ENCODE peak calls at places on chromosomes 1 and 21, in eight cellular contexts. W, J, Q, O, F, K, P and X are unnamed samples.

GRCh38 chr1:100989306-100990077 is 36.1 kb downstream of the DPH5 start:
- DNase-seq in J (no peak), W (no peak), K (no peak), P (no peak), O (peak), Q (peak), F (no peak), X (no peak)

GRCh38 chr1:94039871-94040569 is 80.9 kb downstream of the ABCA4 start:
- DNase-seq in Q (peak), W (peak), K (no peak), F (no peak), O (no peak), J (no peak), P (no peak), X (no peak)

GRCh38 chr1:98049370-98050115 is 128.7 kb upstream of the DPYD start:
- DNase-seq in J (peak), W (peak), O (peak), P (peak), F (no peak), Q (peak), K (no peak), X (no peak)

GRCh38 chr1:217149791-217150190 is 426.6 kb upstream of the ESRRG start:
- DNase-seq in P (no peak), F (no peak), O (no peak), Q (no peak), J (no peak), W (no peak), K (no peak), X (no peak)

GRCh38 chr1:7582439-7582972 is 188.6 kb upstream of the VAMP3 start:
- DNase-seq in W (no peak), P (no peak), Q (no peak), O (no peak), J (no peak), F (no peak), K (no peak), X (no peak)

GRCh38 chr1:38929476-38929875 is 12.2 kb downstream of the RHBDL2 start:
- DNase-seq in Q (no peak), W (no peak), P (no peak), O (no peak), K (no peak), J (no peak), F (no peak), X (no peak)

GRCh38 chr1:171869097-171869496 is 27.8 kb downstream of the DNM3 start:
- DNase-seq in F (no peak), O (no peak), Q (no peak), K (no peak), J (no peak), W (peak), P (no peak), X (no peak)

GRCh38 chr21:44058652-44058964 is 46.5 kb downstream of the TRAPPC10 start:
- DNase-seq in W (no peak), J (no peak), K (no peak), P (no peak), F (no peak), Q (no peak), O (no peak), X (no peak)

GRCh38 chr1:64041366-64042131 is 161.9 kb upstream of the UBE2U start:
- DNase-seq in J (no peak), F (no peak), Q (no peak), O (no peak), W (no peak), K (no peak), P (no peak), X (no peak)

GRCh38 chr1:180096584-180097318 is 57.9 kb upstream of the QSOX1 start:
- DNase-seq in O (peak), Q (no peak), K (no peak), F (no peak), P (no peak), J (no peak), W (no peak), X (no peak)

GRCh38 chr1:228284148-228284495 is 76.3 kb downstream of the OBSCN start:
- DNase-seq in O (no peak), J (no peak), K (no peak), Q (no peak), P (no peak), F (no peak), W (peak), X (no peak)

GRCh38 chr1:16207318-16208269 is 4.9 kb downstream of the ARHGEF19 start:
- DNase-seq in W (no peak), O (no peak), F (no peak), J (peak), Q (peak), K (no peak), P (peak), X (no peak)

GRCh38 chr1:225347123-225347683 is 80.6 kb downstream of the LBR start:
- DNase-seq in J (no peak), F (no peak), K (no peak), P (no peak), O (no peak), Q (no peak), W (no peak), X (no peak)

GRCh38 chr1:155167166-155168104 is 5.7 kb downstream of the KRTCAP2 start:
- DNase-seq in J (peak), O (peak), F (peak), K (peak), Q (peak), P (peak), W (peak), X (peak)

GRCh38 chr1:21149862-21150432 is 26.8 kb downstream of the EIF4G3 start:
- DNase-seq in W (peak), K (peak), J (no peak), O (peak), F (no peak), Q (peak), P (no peak), X (no peak)

GRCh38 chr1:156394082-156394481 is 25.1 kb downstream of the RHBG start:
- DNase-seq in K (no peak), J (no peak), O (no peak), Q (no peak), F (no peak), P (no peak), W (no peak), X (no peak)

GRCh38 chr1:156391701-156392100 is 22.7 kb downstream of the RHBG start:
- DNase-seq in F (no peak), J (no peak), W (no peak), O (no peak), P (no peak), K (no peak), Q (no peak), X (no peak)

GRCh38 chr1:156393095-156393494 is 24.1 kb downstream of the RHBG start:
- DNase-seq in K (no peak), F (no peak), Q (no peak), W (no peak), P (no peak), J (no peak), O (no peak), X (no peak)

GRCh38 chr1:156392427-156392826 is 23.4 kb downstream of the RHBG start:
- DNase-seq in J (no peak), K (no peak), P (no peak), W (no peak), O (no peak), F (no peak), Q (no peak), X (no peak)

GRCh38 chr1:156394835-156395461 is 25.9 kb downstream of the RHBG start:
- DNase-seq in J (no peak), W (no peak), F (no peak), K (no peak), O (no peak), Q (no peak), P (no peak), X (peak)
- H3K27ac ChIP-seq in J (no peak), W (no peak), F (no peak), K (no peak), O (no peak), Q (no peak), P (no peak), X (no peak)

DNA sequence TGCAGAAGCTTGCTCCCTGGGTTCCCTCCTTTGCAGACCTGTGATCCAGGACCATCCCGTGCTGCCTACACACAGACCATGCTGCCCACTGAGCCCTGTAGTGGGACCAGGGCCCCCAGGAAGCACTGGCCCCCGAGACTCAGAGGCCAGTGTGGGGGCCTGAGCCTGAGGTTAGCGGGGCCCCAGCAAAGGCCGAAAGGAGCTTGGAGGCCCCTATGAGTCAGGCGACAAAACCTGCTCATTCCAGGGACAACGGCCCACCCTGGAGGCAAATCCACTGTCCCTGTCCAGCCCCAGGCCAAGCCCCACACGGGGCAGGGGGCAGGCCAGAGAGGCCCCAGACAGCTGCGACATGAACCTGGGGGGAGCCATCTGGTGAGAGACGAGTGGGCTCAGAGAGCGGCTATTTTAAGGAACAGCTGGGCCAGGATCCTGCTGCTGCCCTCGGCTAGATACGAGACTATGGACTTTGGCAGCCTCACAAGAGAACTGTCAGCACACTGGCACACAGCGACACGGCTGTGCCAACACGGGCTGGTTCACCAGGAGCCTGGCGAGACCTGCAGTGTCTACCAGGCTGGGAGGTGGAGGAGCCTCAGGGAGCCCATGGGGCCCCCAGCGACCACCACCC is 74.7 kb downstream of the ARHGEF16 start:
- DNase-seq in Q (peak), W (peak), O (no peak), F (peak), P (no peak), J (no peak), K (peak), X (no peak)
- H3K4me3 ChIP-seq in Q (peak), W (no peak), O (no peak), F (peak), P (peak), J (no peak), K (no peak), X (no peak)

GRCh38 chr1:243727503-243728191 is 122.4 kb downstream of the AKT3 start:
- DNase-seq in J (no peak), O (no peak), Q (no peak), F (no peak), W (no peak), P (no peak), K (no peak), X (peak)
- H3K27ac ChIP-seq in J (no peak), O (no peak), Q (no peak), F (peak), W (no peak), P (peak), K (no peak), X (peak)

GRCh38 chr1:10901091-10901893 is 104.8 kb upstream of the CASZ1 start:
- DNase-seq in J (peak), W (no peak), Q (peak), F (no peak), P (peak), K (no peak), O (no peak), X (no peak)
- H3K4me3 ChIP-seq in J (peak), W (no peak), Q (peak), F (peak), P (no peak), K (no peak), O (no peak), X (no peak)

GRCh38 chr21:28118570-28118969 is 874.1 kb downstream of the LTN1 start:
- DNase-seq in Q (no peak), O (no peak), J (no peak), K (no peak), W (no peak), P (no peak), F (no peak), X (no peak)
- H3K27ac ChIP-seq in Q (no peak), O (peak), J (no peak), K (no peak), W (no peak), P (no peak), F (no peak), X (no peak)

DNA sequence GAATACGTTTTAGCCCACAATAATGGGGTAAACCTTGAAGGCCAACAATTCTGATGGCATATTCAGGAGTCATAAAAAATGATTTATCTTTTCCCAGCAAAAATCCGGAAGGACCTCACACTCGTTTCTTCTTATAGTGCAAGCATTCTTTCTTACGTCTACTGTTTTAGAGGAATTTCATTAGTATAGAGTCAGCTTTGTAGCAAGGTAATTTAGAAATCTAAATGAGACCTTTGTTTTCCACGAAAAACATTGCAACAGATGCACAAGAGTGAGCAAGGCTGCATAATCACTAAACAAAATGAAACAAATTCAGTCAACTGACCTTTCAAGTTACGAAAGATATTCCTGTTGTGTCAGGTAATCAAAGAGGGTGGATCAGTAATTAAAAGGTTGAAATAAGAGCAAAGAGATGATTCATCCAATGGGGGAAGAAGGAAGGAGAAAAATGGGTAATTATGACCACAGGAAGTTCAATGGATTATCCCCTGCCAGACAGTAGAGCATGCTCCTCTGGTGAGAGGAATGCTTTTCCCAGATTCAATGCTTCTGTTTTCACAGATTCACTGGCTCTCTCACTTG is 558 bp upstream of the CSDE1 start:
- DNase-seq in F (no peak), K (no peak), J (no peak), P (no peak), Q (peak), O (no peak), W (no peak), X (peak)
- H3K4me3 ChIP-seq in F (peak), K (peak), J (peak), P (peak), Q (peak), O (peak), W (peak), X (peak)

GRCh38 chr1:109914587-109915240 is 4.1 kb downstream of the CSF1 start:
- DNase-seq in W (peak), F (no peak), P (no peak), K (no peak), O (peak), J (no peak), Q (peak), X (no peak)

GRCh38 chr1:109913360-109913879 is 2.8 kb downstream of the CSF1 start:
- DNase-seq in P (no peak), W (no peak), O (no peak), F (no peak), Q (peak), J (no peak), K (no peak), X (no peak)

GRCh38 chr1:109910963-109911798 is 532 bp downstream of the CSF1 start:
- DNase-seq in O (no peak), K (no peak), P (no peak), Q (peak), W (no peak), F (no peak), J (no peak), X (no peak)

GRCh38 chr1:109912214-109912861 is 1.7 kb downstream of the CSF1 start:
- DNase-seq in K (no peak), O (no peak), P (no peak), J (no peak), F (no peak), Q (peak), W (no peak), X (no peak)

GRCh38 chr1:109912873-109913272 is 2.2 kb downstream of the CSF1 start:
- DNase-seq in J (no peak), F (no peak), P (no peak), Q (peak), W (no peak), K (no peak), O (peak), X (no peak)
- H3K27ac ChIP-seq in J (no peak), F (peak), P (peak), Q (peak), W (peak), K (peak), O (no peak), X (no peak)

DNA sequence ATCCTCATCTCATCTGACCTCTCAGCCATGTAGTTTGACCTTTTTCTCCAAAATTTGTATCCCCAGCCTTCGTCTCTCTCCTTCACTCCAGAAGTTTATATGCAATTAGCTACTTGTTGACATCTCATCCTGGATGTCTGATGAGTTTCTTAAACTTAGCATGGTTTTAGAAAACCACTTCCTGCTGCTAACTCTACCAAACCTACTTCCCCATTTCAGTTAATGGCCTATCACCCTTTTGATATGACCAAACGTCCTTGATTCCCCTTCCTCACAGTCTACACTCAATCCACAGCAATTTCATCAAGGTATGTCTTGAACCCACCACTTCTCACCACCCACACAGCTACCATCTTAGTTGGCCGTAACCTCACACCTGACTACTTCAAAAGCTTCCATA is 121.9 kb downstream of the LRRC40 start:
- DNase-seq in Q (no peak), F (no peak), K (no peak), P (no peak), W (no peak), O (no peak), J (no peak), X (no peak)
- H3K4me3 ChIP-seq in Q (no peak), F (no peak), K (no peak), P (no peak), W (no peak), O (no peak), J (no peak), X (no peak)